ENCODE peak calls at places on chromosomes 2 and 18, in nine cellular contexts. One of them, this sample, is unnamed.

GRCh38 chr2:194328456-194328855 is 1328.6 kb upstream of the SLC39A10 start:
- DNase-seq in heart right ventricle: no peak
- DNase-seq in NCI-H510A: no peak
- DNase-seq in activated T-helper 9 cell treated with anti-CD3 and anti-CD28 coated beads, Interleukin-2, amount 50 U/mL, for 16 hours: no peak
- DNase-seq in tibial nerve: no peak
- DNase-seq in neural progenitor cell: no peak
- DNase-seq in hypothalamus: no peak
- DNase-seq in stimulated activated naive CD4-positive, alpha-beta T cell: no peak
- DNase-seq in RKO: no peak
- DNase-seq in this sample: no peak

GRCh38 chr2:195848119-195848899 is 191.3 kb downstream of the SLC39A10 start:
- DNase-seq in activated T-helper 9 cell treated with anti-CD3 and anti-CD28 coated beads, Interleukin-2, amount 50 U/mL, for 16 hours: no peak
- DNase-seq in RKO: peak
- DNase-seq in heart right ventricle: no peak
- DNase-seq in tibial nerve: no peak
- DNase-seq in hypothalamus: no peak
- DNase-seq in NCI-H510A: no peak
- DNase-seq in stimulated activated naive CD4-positive, alpha-beta T cell: no peak
- DNase-seq in neural progenitor cell: no peak
- DNase-seq in this sample: peak

GRCh38 chr2:236574424-236575145 is 5.0 kb downstream of the ACKR3 start:
- DNase-seq in neural progenitor cell: no peak
- DNase-seq in hypothalamus: no peak
- DNase-seq in heart right ventricle: no peak
- DNase-seq in activated T-helper 9 cell treated with anti-CD3 and anti-CD28 coated beads, Interleukin-2, amount 50 U/mL, for 16 hours: no peak
- DNase-seq in RKO: no peak
- DNase-seq in stimulated activated naive CD4-positive, alpha-beta T cell: no peak
- DNase-seq in tibial nerve: no peak
- DNase-seq in NCI-H510A: no peak
- DNase-seq in this sample: no peak

GRCh38 chr2:241376808-241377207 is 20.7 kb downstream of the FARP2 start:
- DNase-seq in heart right ventricle: no peak
- DNase-seq in tibial nerve: no peak
- DNase-seq in RKO: no peak
- DNase-seq in NCI-H510A: no peak
- DNase-seq in neural progenitor cell: no peak
- DNase-seq in hypothalamus: no peak
- DNase-seq in activated T-helper 9 cell treated with anti-CD3 and anti-CD28 coated beads, Interleukin-2, amount 50 U/mL, for 16 hours: no peak
- DNase-seq in stimulated activated naive CD4-positive, alpha-beta T cell: no peak
- DNase-seq in this sample: no peak

GRCh38 chr18:75378674-75379315 is 48.7 kb downstream of the SMIM21 start:
- DNase-seq in heart right ventricle: no peak
- DNase-seq in activated T-helper 9 cell treated with anti-CD3 and anti-CD28 coated beads, Interleukin-2, amount 50 U/mL, for 16 hours: no peak
- DNase-seq in tibial nerve: no peak
- DNase-seq in stimulated activated naive CD4-positive, alpha-beta T cell: no peak
- DNase-seq in RKO: no peak
- DNase-seq in hypothalamus: no peak
- DNase-seq in NCI-H510A: no peak
- DNase-seq in neural progenitor cell: peak
- DNase-seq in this sample: no peak

GRCh38 chr18:48841381-48842258 is 109.1 kb downstream of the SMAD7 start:
- DNase-seq in activated T-helper 9 cell treated with anti-CD3 and anti-CD28 coated beads, Interleukin-2, amount 50 U/mL, for 16 hours: no peak
- DNase-seq in RKO: no peak
- DNase-seq in neural progenitor cell: no peak
- DNase-seq in heart right ventricle: peak
- DNase-seq in NCI-H510A: no peak
- DNase-seq in tibial nerve: no peak
- DNase-seq in stimulated activated naive CD4-positive, alpha-beta T cell: no peak
- DNase-seq in hypothalamus: no peak
- DNase-seq in this sample: no peak

GRCh38 chr2:211351998-211352397 is 795.6 kb downstream of the CPS1 start:
- DNase-seq in stimulated activated naive CD4-positive, alpha-beta T cell: no peak
- DNase-seq in tibial nerve: no peak
- DNase-seq in NCI-H510A: no peak
- DNase-seq in RKO: no peak
- DNase-seq in hypothalamus: peak
- DNase-seq in activated T-helper 9 cell treated with anti-CD3 and anti-CD28 coated beads, Interleukin-2, amount 50 U/mL, for 16 hours: no peak
- DNase-seq in heart right ventricle: peak
- DNase-seq in neural progenitor cell: no peak
- DNase-seq in this sample: no peak

GRCh38 chr2:191401287-191401686 is 156.1 kb downstream of the MYO1B start:
- DNase-seq in stimulated activated naive CD4-positive, alpha-beta T cell: no peak
- DNase-seq in RKO: no peak
- DNase-seq in tibial nerve: no peak
- DNase-seq in heart right ventricle: no peak
- DNase-seq in NCI-H510A: no peak
- DNase-seq in activated T-helper 9 cell treated with anti-CD3 and anti-CD28 coated beads, Interleukin-2, amount 50 U/mL, for 16 hours: no peak
- DNase-seq in hypothalamus: no peak
- DNase-seq in neural progenitor cell: peak
- DNase-seq in this sample: no peak

GRCh38 chr2:55567298-55567697 is 47.8 kb downstream of the CFAP36 start:
- DNase-seq in RKO: no peak
- DNase-seq in stimulated activated naive CD4-positive, alpha-beta T cell: no peak
- DNase-seq in NCI-H510A: no peak
- DNase-seq in activated T-helper 9 cell treated with anti-CD3 and anti-CD28 coated beads, Interleukin-2, amount 50 U/mL, for 16 hours: no peak
- DNase-seq in tibial nerve: no peak
- DNase-seq in heart right ventricle: no peak
- DNase-seq in hypothalamus: no peak
- DNase-seq in neural progenitor cell: no peak
- DNase-seq in this sample: no peak

GRCh38 chr2:105857076-105857740 is 112.5 kb downstream of the NCK2 start:
- DNase-seq in activated T-helper 9 cell treated with anti-CD3 and anti-CD28 coated beads, Interleukin-2, amount 50 U/mL, for 16 hours: peak
- DNase-seq in hypothalamus: no peak
- DNase-seq in neural progenitor cell: no peak
- DNase-seq in RKO: no peak
- DNase-seq in stimulated activated naive CD4-positive, alpha-beta T cell: no peak
- DNase-seq in NCI-H510A: no peak
- DNase-seq in tibial nerve: no peak
- DNase-seq in heart right ventricle: no peak
- DNase-seq in this sample: peak

GRCh38 chr2:95062247-95062646 is 36.7 kb downstream of the MAL start:
- DNase-seq in RKO: no peak
- DNase-seq in NCI-H510A: no peak
- DNase-seq in stimulated activated naive CD4-positive, alpha-beta T cell: no peak
- DNase-seq in activated T-helper 9 cell treated with anti-CD3 and anti-CD28 coated beads, Interleukin-2, amount 50 U/mL, for 16 hours: no peak
- DNase-seq in neural progenitor cell: no peak
- DNase-seq in tibial nerve: no peak
- DNase-seq in hypothalamus: no peak
- DNase-seq in heart right ventricle: no peak
- DNase-seq in this sample: no peak

GRCh38 chr2:73839653-73840411 is 11.1 kb downstream of the STAMBP start:
- DNase-seq in heart right ventricle: no peak
- DNase-seq in activated T-helper 9 cell treated with anti-CD3 and anti-CD28 coated beads, Interleukin-2, amount 50 U/mL, for 16 hours: no peak
- DNase-seq in stimulated activated naive CD4-positive, alpha-beta T cell: no peak
- DNase-seq in NCI-H510A: no peak
- DNase-seq in hypothalamus: no peak
- DNase-seq in neural progenitor cell: no peak
- DNase-seq in tibial nerve: no peak
- DNase-seq in RKO: no peak
- DNase-seq in this sample: no peak

GRCh38 chr18:7872569-7872968 is 305.5 kb downstream of the PTPRM start:
- DNase-seq in NCI-H510A: peak
- DNase-seq in activated T-helper 9 cell treated with anti-CD3 and anti-CD28 coated beads, Interleukin-2, amount 50 U/mL, for 16 hours: no peak
- DNase-seq in neural progenitor cell: no peak
- DNase-seq in RKO: peak
- DNase-seq in hypothalamus: no peak
- DNase-seq in tibial nerve: no peak
- DNase-seq in heart right ventricle: no peak
- DNase-seq in stimulated activated naive CD4-positive, alpha-beta T cell: no peak
- DNase-seq in this sample: no peak

GRCh38 chr2:33298233-33298632 is 178.2 kb upstream of the RASGRP3 start:
- DNase-seq in RKO: peak
- DNase-seq in tibial nerve: no peak
- DNase-seq in activated T-helper 9 cell treated with anti-CD3 and anti-CD28 coated beads, Interleukin-2, amount 50 U/mL, for 16 hours: no peak
- DNase-seq in stimulated activated naive CD4-positive, alpha-beta T cell: no peak
- DNase-seq in NCI-H510A: no peak
- DNase-seq in heart right ventricle: no peak
- DNase-seq in neural progenitor cell: no peak
- DNase-seq in hypothalamus: no peak
- DNase-seq in this sample: no peak

GRCh38 chr18:37430346-37431076 is 135.1 kb downstream of the CELF4 start:
- DNase-seq in RKO: no peak
- DNase-seq in hypothalamus: no peak
- DNase-seq in tibial nerve: no peak
- DNase-seq in activated T-helper 9 cell treated with anti-CD3 and anti-CD28 coated beads, Interleukin-2, amount 50 U/mL, for 16 hours: no peak
- DNase-seq in stimulated activated naive CD4-positive, alpha-beta T cell: no peak
- DNase-seq in heart right ventricle: no peak
- DNase-seq in NCI-H510A: no peak
- DNase-seq in neural progenitor cell: peak
- DNase-seq in this sample: no peak

GRCh38 chr2:219453691-219454131 is 19.1 kb downstream of the SPEG start:
- DNase-seq in activated T-helper 9 cell treated with anti-CD3 and anti-CD28 coated beads, Interleukin-2, amount 50 U/mL, for 16 hours: no peak
- DNase-seq in tibial nerve: no peak
- DNase-seq in neural progenitor cell: peak
- DNase-seq in NCI-H510A: no peak
- DNase-seq in hypothalamus: no peak
- DNase-seq in RKO: no peak
- DNase-seq in heart right ventricle: peak
- DNase-seq in stimulated activated naive CD4-positive, alpha-beta T cell: no peak
- DNase-seq in this sample: no peak

GRCh38 chr2:71129891-71130324 is at the start of gene MCEE:
- DNase-seq in heart right ventricle: peak
- DNase-seq in RKO: peak
- DNase-seq in tibial nerve: peak
- DNase-seq in NCI-H510A: peak
- DNase-seq in stimulated activated naive CD4-positive, alpha-beta T cell: no peak
- DNase-seq in hypothalamus: peak
- DNase-seq in activated T-helper 9 cell treated with anti-CD3 and anti-CD28 coated beads, Interleukin-2, amount 50 U/mL, for 16 hours: peak
- DNase-seq in neural progenitor cell: peak
- DNase-seq in this sample: peak

GRCh38 chr2:705971-706511 is 28.8 kb upstream of the TMEM18 start:
- DNase-seq in RKO: no peak
- DNase-seq in NCI-H510A: no peak
- DNase-seq in activated T-helper 9 cell treated with anti-CD3 and anti-CD28 coated beads, Interleukin-2, amount 50 U/mL, for 16 hours: peak
- DNase-seq in neural progenitor cell: no peak
- DNase-seq in heart right ventricle: no peak
- DNase-seq in hypothalamus: no peak
- DNase-seq in tibial nerve: no peak
- DNase-seq in stimulated activated naive CD4-positive, alpha-beta T cell: no peak
- DNase-seq in this sample: peak

GRCh38 chr2:159090514-159091201 is 122.2 kb downstream of the TANC1 start:
- DNase-seq in neural progenitor cell: no peak
- DNase-seq in hypothalamus: no peak
- DNase-seq in RKO: no peak
- DNase-seq in activated T-helper 9 cell treated with anti-CD3 and anti-CD28 coated beads, Interleukin-2, amount 50 U/mL, for 16 hours: no peak
- DNase-seq in heart right ventricle: no peak
- DNase-seq in NCI-H510A: no peak
- DNase-seq in tibial nerve: no peak
- DNase-seq in stimulated activated naive CD4-positive, alpha-beta T cell: no peak
- DNase-seq in this sample: no peak

GRCh38 chr2:14896280-14896679 is 263.8 kb downstream of the LRATD1 start:
- DNase-seq in neural progenitor cell: no peak
- DNase-seq in stimulated activated naive CD4-positive, alpha-beta T cell: no peak
- DNase-seq in RKO: no peak
- DNase-seq in NCI-H510A: no peak
- DNase-seq in tibial nerve: no peak
- DNase-seq in heart right ventricle: no peak
- DNase-seq in activated T-helper 9 cell treated with anti-CD3 and anti-CD28 coated beads, Interleukin-2, amount 50 U/mL, for 16 hours: no peak
- DNase-seq in hypothalamus: no peak
- DNase-seq in this sample: no peak

GRCh38 chr2:218043701-218044109 is 25.3 kb upstream of the RUFY4 start:
- DNase-seq in neural progenitor cell: no peak
- DNase-seq in NCI-H510A: no peak
- DNase-seq in heart right ventricle: no peak
- DNase-seq in tibial nerve: no peak
- DNase-seq in RKO: no peak
- DNase-seq in stimulated activated naive CD4-positive, alpha-beta T cell: no peak
- DNase-seq in hypothalamus: no peak
- DNase-seq in activated T-helper 9 cell treated with anti-CD3 and anti-CD28 coated beads, Interleukin-2, amount 50 U/mL, for 16 hours: no peak
- DNase-seq in this sample: no peak

GRCh38 chr18:74654637-74655036 is 57.0 kb downstream of the ZNF407 start:
- DNase-seq in NCI-H510A: peak
- DNase-seq in tibial nerve: no peak
- DNase-seq in neural progenitor cell: no peak
- DNase-seq in stimulated activated naive CD4-positive, alpha-beta T cell: no peak
- DNase-seq in heart right ventricle: no peak
- DNase-seq in activated T-helper 9 cell treated with anti-CD3 and anti-CD28 coated beads, Interleukin-2, amount 50 U/mL, for 16 hours: no peak
- DNase-seq in hypothalamus: no peak
- DNase-seq in RKO: peak
- DNase-seq in this sample: no peak

GRCh38 chr2:98726172-98726725 is 4.7 kb downstream of the MGAT4A start:
- DNase-seq in RKO: no peak
- DNase-seq in activated T-helper 9 cell treated with anti-CD3 and anti-CD28 coated beads, Interleukin-2, amount 50 U/mL, for 16 hours: no peak
- DNase-seq in tibial nerve: no peak
- DNase-seq in hypothalamus: no peak
- DNase-seq in neural progenitor cell: no peak
- DNase-seq in NCI-H510A: no peak
- DNase-seq in heart right ventricle: no peak
- DNase-seq in stimulated activated naive CD4-positive, alpha-beta T cell: no peak
- DNase-seq in this sample: no peak

GRCh38 chr2:52810460-52810859 is 957.1 kb upstream of the CHAC2 start:
- DNase-seq in neural progenitor cell: peak
- DNase-seq in tibial nerve: no peak
- DNase-seq in activated T-helper 9 cell treated with anti-CD3 and anti-CD28 coated beads, Interleukin-2, amount 50 U/mL, for 16 hours: no peak
- DNase-seq in hypothalamus: no peak
- DNase-seq in stimulated activated naive CD4-positive, alpha-beta T cell: no peak
- DNase-seq in heart right ventricle: no peak
- DNase-seq in NCI-H510A: no peak
- DNase-seq in RKO: peak
- DNase-seq in this sample: no peak

GRCh38 chr2:237060518-237061312 is 25.0 kb upstream of the COPS8 start:
- DNase-seq in heart right ventricle: no peak
- DNase-seq in tibial nerve: no peak
- DNase-seq in neural progenitor cell: peak
- DNase-seq in activated T-helper 9 cell treated with anti-CD3 and anti-CD28 coated beads, Interleukin-2, amount 50 U/mL, for 16 hours: no peak
- DNase-seq in hypothalamus: peak
- DNase-seq in RKO: peak
- DNase-seq in NCI-H510A: peak
- DNase-seq in stimulated activated naive CD4-positive, alpha-beta T cell: peak
- DNase-seq in this sample: peak

GRCh38 chr18:76437011-76437410 is 58.0 kb downstream of the ZNF516 start:
- DNase-seq in hypothalamus: no peak
- DNase-seq in neural progenitor cell: no peak
- DNase-seq in NCI-H510A: no peak
- DNase-seq in tibial nerve: no peak
- DNase-seq in heart right ventricle: peak
- DNase-seq in stimulated activated naive CD4-positive, alpha-beta T cell: no peak
- DNase-seq in activated T-helper 9 cell treated with anti-CD3 and anti-CD28 coated beads, Interleukin-2, amount 50 U/mL, for 16 hours: no peak
- DNase-seq in RKO: no peak
- DNase-seq in this sample: no peak

GRCh38 chr2:218039171-218039570 is 29.9 kb upstream of the RUFY4 start:
- DNase-seq in RKO: peak
- DNase-seq in stimulated activated naive CD4-positive, alpha-beta T cell: no peak
- DNase-seq in neural progenitor cell: no peak
- DNase-seq in hypothalamus: no peak
- DNase-seq in heart right ventricle: no peak
- DNase-seq in activated T-helper 9 cell treated with anti-CD3 and anti-CD28 coated beads, Interleukin-2, amount 50 U/mL, for 16 hours: no peak
- DNase-seq in NCI-H510A: no peak
- DNase-seq in tibial nerve: no peak
- DNase-seq in this sample: no peak

GRCh38 chr18:26565514-26565913 is 17.2 kb upstream of the KCTD1 start:
- DNase-seq in heart right ventricle: no peak
- DNase-seq in stimulated activated naive CD4-positive, alpha-beta T cell: no peak
- DNase-seq in NCI-H510A: no peak
- DNase-seq in hypothalamus: no peak
- DNase-seq in tibial nerve: no peak
- DNase-seq in RKO: no peak
- DNase-seq in neural progenitor cell: no peak
- DNase-seq in activated T-helper 9 cell treated with anti-CD3 and anti-CD28 coated beads, Interleukin-2, amount 50 U/mL, for 16 hours: no peak
- DNase-seq in this sample: no peak

GRCh38 chr2:69386789-69387734 is at the start of gene GFPT1:
- DNase-seq in stimulated activated naive CD4-positive, alpha-beta T cell: peak
- DNase-seq in neural progenitor cell: peak
- DNase-seq in heart right ventricle: peak
- DNase-seq in NCI-H510A: peak
- DNase-seq in RKO: peak
- DNase-seq in hypothalamus: peak
- DNase-seq in activated T-helper 9 cell treated with anti-CD3 and anti-CD28 coated beads, Interleukin-2, amount 50 U/mL, for 16 hours: peak
- DNase-seq in tibial nerve: peak
- DNase-seq in this sample: peak

GRCh38 chr2:162261032-162261945 is 18.0 kb upstream of the FAP start:
- DNase-seq in activated T-helper 9 cell treated with anti-CD3 and anti-CD28 coated beads, Interleukin-2, amount 50 U/mL, for 16 hours: no peak
- DNase-seq in neural progenitor cell: no peak
- DNase-seq in NCI-H510A: no peak
- DNase-seq in hypothalamus: no peak
- DNase-seq in tibial nerve: no peak
- DNase-seq in RKO: peak
- DNase-seq in heart right ventricle: peak
- DNase-seq in stimulated activated naive CD4-positive, alpha-beta T cell: no peak
- DNase-seq in this sample: peak